ENCODE peak calls at places on chromosomes 5 and 9, in four cellular contexts. H is sigmoid colon, Z is ovary, M is suprapubic skin. J is an unnamed sample.

GRCh38 chr9:106897223-106897622 is 34.3 kb downstream of the ZNF462 start:
- DNase-seq in H (no peak), Z (no peak), M (no peak), J (no peak)

GRCh38 chr5:157597277-157597676 is 21.7 kb upstream of the ADAM19 start:
- DNase-seq in Z (no peak), H (no peak), M (no peak), J (no peak)

GRCh38 chr5:108258001-108258400 is 123.9 kb downstream of the FBXL17 start:
- DNase-seq in H (no peak), M (no peak), Z (no peak), J (no peak)

GRCh38 chr9:115673599-115673998 is 480.0 kb upstream of the PAPPA start:
- DNase-seq in M (no peak), H (no peak), Z (no peak), J (no peak)

GRCh38 chr9:97598461-97599288 is 34.5 kb downstream of the TSTD2 start:
- DNase-seq in Z (peak), H (peak), M (no peak), J (peak)

GRCh38 chr5:59257488-59258400 is 635.8 kb downstream of the PDE4D start:
- DNase-seq in M (no peak), Z (no peak), H (no peak), J (no peak)

GRCh38 chr9:16530669-16531461 is 339.6 kb downstream of the BNC2 start:
- DNase-seq in H (peak), Z (no peak), M (no peak), J (peak)

GRCh38 chr5:16544607-16545374 is 72.0 kb downstream of the RETREG1 start:
- DNase-seq in Z (no peak), H (no peak), M (no peak), J (no peak)

GRCh38 chr9:2418619-2419018 is 203.0 kb upstream of the VLDLR start:
- DNase-seq in M (no peak), Z (peak), H (no peak), J (no peak)

GRCh38 chr5:86461169-86461956 is 156.4 kb upstream of the COX7C start:
- DNase-seq in H (no peak), Z (no peak), M (no peak), J (no peak)

DNA sequence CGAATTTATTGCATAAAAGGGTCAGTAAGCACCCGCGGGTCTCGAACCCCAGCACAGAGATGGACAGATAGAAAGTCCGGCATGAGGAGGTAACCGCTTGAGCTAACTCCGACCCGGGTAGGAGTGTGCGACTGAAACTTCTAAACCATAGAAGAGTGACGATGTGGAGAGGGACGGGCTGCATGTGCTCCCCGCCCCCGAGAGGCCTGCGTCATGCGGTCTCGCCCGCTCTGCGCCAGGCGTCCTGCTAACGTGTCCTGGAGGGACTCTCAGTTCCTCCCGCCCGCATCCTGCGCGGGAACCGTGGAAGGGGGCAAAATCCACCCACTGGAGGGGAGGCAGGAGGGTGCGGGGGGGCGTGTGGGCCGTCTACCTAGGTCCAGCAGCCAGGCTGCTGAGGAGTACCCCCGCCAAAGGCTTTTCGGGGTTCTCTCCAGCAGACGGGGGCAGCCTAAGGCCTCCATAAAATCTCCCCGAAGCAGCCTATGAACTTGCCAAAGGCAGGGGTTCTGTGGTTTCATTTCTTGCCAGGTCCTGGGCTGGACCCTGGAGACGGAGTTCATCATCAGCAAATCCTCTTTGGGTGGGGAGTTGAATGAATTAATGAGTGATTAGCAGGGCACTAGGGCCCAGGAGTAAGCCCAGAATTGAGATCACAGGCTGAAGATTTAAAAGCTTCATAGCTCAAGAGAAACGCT is 51.8 kb downstream of the TGFBI start:
- DNase-seq in H (peak), M (peak), Z (peak), J (peak)
- TF ChIP-seq POLR2A in H (peak), M (no peak), Z (peak), J (peak)

DNA sequence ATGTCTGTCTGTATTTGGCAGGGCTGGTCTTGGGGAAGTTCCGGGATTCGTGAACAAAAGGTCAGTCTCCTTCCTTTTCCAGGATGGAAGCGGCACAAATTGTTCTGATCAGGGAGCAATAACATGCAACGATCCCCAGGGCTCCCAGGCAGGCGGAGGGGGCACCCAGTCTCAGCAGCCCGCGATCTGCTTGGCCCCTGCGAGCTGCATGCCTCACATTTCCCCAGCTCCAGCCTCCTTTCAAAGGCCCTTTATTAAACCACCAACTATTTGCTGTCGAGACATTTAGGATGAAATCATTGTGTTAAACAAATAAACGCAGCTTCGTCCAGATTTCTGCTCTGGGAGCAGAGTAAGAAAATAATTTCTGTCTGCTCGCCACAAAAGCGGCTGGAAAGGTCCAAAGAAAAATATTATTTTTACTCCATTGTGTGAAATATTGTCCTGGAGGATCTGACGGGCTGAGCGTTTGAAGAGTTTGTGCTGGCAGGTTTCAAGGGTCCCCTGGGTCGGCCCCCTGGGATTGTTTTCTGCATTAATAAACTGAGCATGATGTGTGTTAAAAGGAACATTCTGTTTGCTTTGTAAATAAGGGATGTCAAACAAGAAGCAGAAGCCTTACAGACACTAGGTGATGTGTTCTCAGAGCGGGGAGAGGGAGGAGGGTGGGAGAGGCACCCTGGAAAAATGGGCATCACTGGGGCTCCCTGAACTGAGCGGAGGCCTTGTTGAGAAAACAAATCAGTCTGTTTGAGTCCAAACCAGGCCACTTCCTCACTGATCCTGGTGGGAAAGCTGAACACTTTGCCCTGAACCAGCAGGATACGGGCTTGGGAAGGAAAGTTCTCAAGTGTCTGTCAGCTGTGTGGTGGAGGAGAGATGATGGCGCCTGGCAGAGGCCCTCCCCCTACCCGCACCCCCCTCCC is 110.1 kb downstream of the FOXD1 start:
- DNase-seq in Z (no peak), H (no peak), M (no peak), J (no peak)
- H3K4me3 ChIP-seq in Z (no peak), H (no peak), M (no peak), J (no peak)

GRCh38 chr5:28954074-28954473 is 1915.7 kb upstream of the CDH9 start:
- DNase-seq in H (no peak), Z (no peak), M (no peak), J (no peak)
- TF ChIP-seq EP300 in H (no peak), Z (no peak), M (no peak), J (no peak)

GRCh38 chr5:32156635-32157034 is 17.5 kb downstream of the GOLPH3 start:
- DNase-seq in Z (no peak), H (no peak), M (no peak), J (no peak)

GRCh38 chr5:32155211-32155610 is 18.9 kb downstream of the GOLPH3 start:
- DNase-seq in Z (no peak), M (no peak), H (no peak), J (no peak)

GRCh38 chr5:32158679-32158975 is 15.5 kb downstream of the GOLPH3 start:
- DNase-seq in H (no peak), M (no peak), Z (no peak), J (no peak)

GRCh38 chr5:32159328-32160072 is 14.6 kb downstream of the GOLPH3 start:
- DNase-seq in Z (no peak), M (no peak), H (no peak), J (no peak)

GRCh38 chr5:32157078-32157477 is 17.0 kb downstream of the GOLPH3 start:
- DNase-seq in Z (no peak), M (no peak), H (no peak), J (no peak)
- TF ChIP-seq POLR2A in Z (no peak), M (no peak), H (no peak), J (no peak)

DNA sequence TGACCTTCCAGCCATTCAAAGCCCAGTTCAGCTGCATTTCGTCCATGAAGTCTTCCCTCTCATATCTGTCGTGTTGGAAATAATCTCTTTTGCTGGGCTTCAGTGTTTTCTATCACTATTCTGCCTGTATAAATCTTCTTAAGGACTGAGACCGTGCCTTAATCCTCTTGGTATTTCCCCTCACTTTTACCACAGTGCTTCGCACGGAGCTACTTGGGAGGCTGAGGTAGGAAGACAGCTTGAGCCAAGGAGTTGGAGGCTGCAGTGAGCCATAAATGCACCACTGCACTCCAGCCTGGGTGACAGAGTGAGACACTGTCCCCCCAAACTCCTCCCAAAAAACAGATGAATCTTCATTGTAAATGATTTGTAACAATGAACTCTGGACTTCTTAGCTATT is 57.8 kb downstream of the PHAX start:
- DNase-seq in M (no peak), H (no peak), Z (no peak), J (no peak)
- H3K4me3 ChIP-seq in M (no peak), H (no peak), Z (no peak), J (no peak)

DNA sequence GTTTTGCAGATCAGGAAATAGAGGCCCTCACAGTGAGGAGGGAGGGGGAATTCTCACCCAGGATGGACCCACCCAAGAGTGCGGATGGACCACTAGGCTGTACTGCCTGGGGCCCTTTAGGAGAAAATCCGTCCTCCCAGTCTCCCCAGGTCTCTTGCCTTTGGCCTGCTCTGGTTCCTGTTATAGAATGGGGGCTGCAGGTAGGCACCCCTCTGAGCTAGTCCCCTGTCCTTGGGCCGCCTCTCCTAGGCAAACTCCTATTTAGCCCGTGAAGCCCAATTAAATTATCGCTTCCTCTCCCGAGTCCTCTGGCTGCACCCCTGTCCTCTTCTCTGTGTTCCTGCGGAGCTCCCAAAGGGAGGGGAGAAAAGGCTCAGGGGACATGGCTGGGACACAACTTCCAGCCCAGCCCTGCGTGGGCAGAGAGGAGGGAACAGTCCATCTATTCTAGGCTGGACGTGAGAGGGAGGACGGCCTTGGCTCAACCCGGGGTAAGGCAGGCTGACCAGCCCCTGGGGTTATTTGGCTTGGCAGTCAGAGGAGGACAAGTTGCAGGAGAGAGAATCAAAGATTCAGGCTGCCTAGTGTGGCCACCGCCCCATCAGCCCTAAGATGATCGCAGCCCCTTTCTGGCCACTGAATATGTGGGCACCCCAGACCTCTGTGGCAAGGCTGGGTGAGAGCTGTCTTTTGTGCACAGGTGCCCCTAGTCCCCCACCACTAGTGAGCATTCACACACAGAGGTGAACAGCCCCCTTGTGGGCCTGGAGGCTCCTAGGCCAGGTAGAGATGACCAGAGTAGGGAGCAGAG is 134.2 kb downstream of the C9orf50 start:
- DNase-seq in Z (peak), H (peak), M (no peak), J (no peak)
- TF ChIP-seq EP300 in Z (peak), H (no peak), M (no peak), J (no peak)

DNA sequence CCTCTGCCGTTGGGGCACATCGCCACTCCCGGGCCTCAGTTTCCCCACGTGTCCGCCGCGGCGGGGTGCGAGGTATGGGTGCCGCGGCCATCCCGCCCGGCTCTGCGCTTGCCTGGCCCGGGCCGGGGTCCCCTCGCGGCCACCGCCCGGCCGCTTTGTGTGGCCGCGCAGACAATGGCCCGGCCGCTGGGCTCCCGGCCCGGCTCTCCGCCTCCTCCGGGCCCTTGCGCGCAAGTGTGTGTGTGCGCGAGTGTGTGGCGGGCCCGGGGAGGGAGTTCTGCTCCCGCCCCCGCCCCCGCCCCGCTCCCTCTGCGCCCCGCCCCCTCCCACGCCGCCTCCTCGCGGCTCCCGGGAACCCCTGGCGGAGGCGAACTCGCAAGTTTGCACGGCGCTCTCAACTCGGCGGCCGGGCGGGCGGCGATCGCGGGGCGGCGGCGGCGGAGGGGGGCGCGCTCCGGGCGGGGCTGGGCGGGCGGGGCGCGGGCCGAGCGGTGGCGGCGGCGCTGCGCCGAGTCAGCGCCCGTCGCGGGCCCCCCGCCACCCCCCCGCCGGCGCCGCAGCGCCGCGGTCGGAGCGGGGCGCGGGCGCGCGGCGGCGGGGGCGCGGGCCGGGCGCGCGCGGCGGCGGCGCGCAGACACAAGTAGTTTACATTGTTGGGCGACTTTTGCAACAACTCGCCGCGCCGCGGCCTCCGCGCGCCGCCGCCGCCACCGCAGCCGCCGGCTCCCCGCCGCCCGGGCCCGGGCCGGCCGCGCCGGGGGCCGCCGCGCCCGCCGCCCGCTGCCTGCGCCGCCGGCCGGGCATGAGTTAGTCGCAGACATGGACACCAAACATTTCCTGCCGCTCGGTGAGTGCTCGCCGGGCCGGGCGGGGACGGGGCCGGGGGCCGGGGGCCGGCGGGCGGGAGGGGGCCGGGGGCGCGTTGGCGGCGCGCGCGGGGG is at the start of gene RXRA:
- DNase-seq in H (peak), Z (peak), M (peak), J (peak)
- TF ChIP-seq POLR2A in H (no peak), Z (peak), M (no peak), J (peak)

GRCh38 chr5:143041461-143041860 is 271.3 kb downstream of the ARHGAP26 start:
- DNase-seq in H (no peak), Z (no peak), M (no peak), J (no peak)
- H3K4me3 ChIP-seq in H (no peak), Z (no peak), M (no peak), J (no peak)

GRCh38 chr5:103114440-103114839 is 5.5 kb downstream of the GIN1 start:
- DNase-seq in M (no peak), Z (no peak), H (no peak), J (no peak)
- TF ChIP-seq EP300 in M (no peak), Z (no peak), H (no peak), J (no peak)

GRCh38 chr9:113150670-113151591 is at the start of gene SLC31A2:
- DNase-seq in H (peak), M (peak), Z (peak), J (peak)
- TF ChIP-seq POLR2A in H (peak), M (peak), Z (peak), J (peak)